ENCODE peak calls at places on chromosomes 13 and 19, in eight cellular contexts. I is NCI-H1694 treated with DMSO at 0.1 percent for 48 hours; G is tibial nerve; B is Right ventricle myocardium superior; R is ELF-1; F is activated T-cell treated with anti-CD3 and anti-CD28 coated beads, Interleukin-2, amount 50 U/mL, for 72 hours; U is pancreas; O is SW 1271. Q is an unnamed sample.

GRCh38 chr19:17303940-17304267 is 679 bp upstream of the ABHD8 start:
- DNase-seq in G (no peak), U (no peak), F (no peak), R (no peak), O (no peak), B (no peak), I (no peak), Q (no peak)

GRCh38 chr13:105485061-105485460 is 1050.4 kb downstream of the EFNB2 start:
- DNase-seq in R (no peak), U (no peak), I (no peak), F (no peak), G (no peak), B (no peak), O (no peak), Q (no peak)

GRCh38 chr13:113787694-113788093 is 28.7 kb downstream of the TMEM255B start:
- DNase-seq in G (no peak), O (no peak), R (no peak), B (no peak), I (no peak), F (no peak), U (no peak), Q (no peak)

GRCh38 chr13:110314516-110315245 is 7.6 kb downstream of the COL4A2 start:
- DNase-seq in I (no peak), B (peak), R (no peak), F (no peak), U (no peak), G (no peak), O (no peak), Q (no peak)

GRCh38 chr19:9498183-9498902 is at the start of gene ZNF560:
- DNase-seq in B (no peak), I (no peak), G (no peak), R (peak), O (no peak), U (no peak), F (peak), Q (no peak)

GRCh38 chr19:55647732-55648656 is at the start of gene CCDC106:
- DNase-seq in U (peak), R (peak), I (peak), G (no peak), F (peak), B (peak), O (peak), Q (no peak)

GRCh38 chr13:109345433-109345941 is 440.9 kb downstream of the IRS2 start:
- DNase-seq in B (no peak), O (no peak), U (no peak), F (no peak), R (no peak), G (no peak), I (no peak), Q (no peak)

GRCh38 chr13:76903544-76904162 is 17.4 kb upstream of the KCTD12 start:
- DNase-seq in I (peak), B (peak), O (peak), R (peak), U (peak), F (peak), G (peak), Q (peak)

GRCh38 chr13:98503175-98504028 is 73.5 kb downstream of the STK24 start:
- DNase-seq in B (no peak), O (no peak), G (no peak), I (no peak), U (no peak), F (no peak), R (no peak), Q (no peak)

GRCh38 chr19:12913011-12913561 is 6.0 kb downstream of the SYCE2 start:
- DNase-seq in O (no peak), F (no peak), R (peak), G (peak), U (peak), B (peak), I (peak), Q (no peak)

GRCh38 chr13:37495046-37495445 is 103.5 kb downstream of the POSTN start:
- DNase-seq in B (no peak), O (no peak), U (no peak), F (no peak), R (peak), G (no peak), I (peak), Q (no peak)

GRCh38 chr19:39356647-39357046 is 14.4 kb downstream of the SAMD4B start:
- DNase-seq in G (no peak), B (no peak), I (no peak), O (no peak), F (no peak), U (no peak), R (no peak), Q (no peak)

GRCh38 chr19:13931582-13932378 is 6.4 kb downstream of the PODNL1 start:
- DNase-seq in U (no peak), O (no peak), B (no peak), G (no peak), I (no peak), F (no peak), R (no peak), Q (no peak)

GRCh38 chr13:99721606-99722384 is 220.5 kb downstream of the TM9SF2 start:
- DNase-seq in B (no peak), F (no peak), U (no peak), R (peak), I (no peak), G (no peak), O (no peak), Q (no peak)

GRCh38 chr19:45428385-45429231 is 4.9 kb upstream of the ERCC1 start:
- DNase-seq in B (peak), I (no peak), G (no peak), U (peak), O (no peak), F (peak), R (peak), Q (no peak)

GRCh38 chr19:46369817-46370216 is 22.9 kb downstream of the PPP5C start:
- DNase-seq in U (no peak), F (no peak), G (no peak), O (no peak), B (no peak), R (no peak), I (no peak), Q (no peak)

GRCh38 chr13:90564566-90564965 is 782.9 kb upstream of the MIR17HG start:
- DNase-seq in F (no peak), I (no peak), O (no peak), B (no peak), R (no peak), U (no peak), G (no peak), Q (no peak)

GRCh38 chr19:39031368-39032163 is 783 bp downstream of the FBXO27 start:
- DNase-seq in F (peak), O (peak), B (peak), I (no peak), G (peak), R (peak), U (peak), Q (peak)

GRCh38 chr19:11244846-11245589 is 5.6 kb downstream of the ANGPTL8 start:
- DNase-seq in F (no peak), U (no peak), R (no peak), I (no peak), B (no peak), G (no peak), O (no peak), Q (no peak)

GRCh38 chr19:34269968-34270621 is 15.7 kb downstream of the GARRE1 start:
- DNase-seq in U (peak), B (peak), F (peak), R (peak), O (no peak), G (no peak), I (no peak), Q (peak)

GRCh38 chr13:51435002-51435578 is 17.7 kb downstream of the INTS6 start:
- DNase-seq in U (no peak), O (no peak), G (no peak), R (no peak), B (no peak), F (no peak), I (peak), Q (no peak)

GRCh38 chr19:2167896-2168618 is 4.3 kb downstream of the DOT1L start:
- DNase-seq in O (no peak), F (no peak), B (peak), I (no peak), G (no peak), R (no peak), U (peak), Q (peak)

GRCh38 chr13:60617863-60618733 is 221.1 kb downstream of the TDRD3 start:
- DNase-seq in B (no peak), I (no peak), F (no peak), U (no peak), G (no peak), O (no peak), R (peak), Q (no peak)

GRCh38 chr19:556611-557382 is 12.9 kb downstream of the GZMM start:
- DNase-seq in O (no peak), R (no peak), F (no peak), B (no peak), G (no peak), U (no peak), I (no peak), Q (no peak)

GRCh38 chr13:99072356-99072755 is 94.5 kb upstream of the DOCK9 start:
- DNase-seq in I (no peak), R (no peak), U (no peak), F (no peak), G (no peak), O (no peak), B (no peak), Q (peak)

GRCh38 chr13:21945195-21945594 is 274.3 kb downstream of the FGF9 start:
- DNase-seq in F (no peak), G (no peak), I (no peak), R (no peak), U (no peak), B (no peak), O (no peak), Q (no peak)

GRCh38 chr13:113152894-113153809 is 5.3 kb upstream of the PROZ start:
- DNase-seq in O (no peak), I (no peak), U (peak), R (peak), F (peak), G (peak), B (peak), Q (no peak)

GRCh38 chr13:82847595-82847994 is 1034.7 kb downstream of the SLITRK1 start:
- DNase-seq in I (no peak), O (no peak), B (no peak), R (no peak), F (no peak), G (no peak), U (no peak), Q (no peak)

GRCh38 chr13:33033361-33033812 is 17.2 kb downstream of the KL start:
- DNase-seq in F (peak), G (no peak), I (no peak), B (no peak), R (peak), O (no peak), U (no peak), Q (no peak)

GRCh38 chr13:111288276-111288675 is 32.2 kb upstream of the TEX29 start:
- DNase-seq in O (no peak), F (no peak), G (no peak), U (no peak), B (no peak), I (no peak), R (no peak), Q (no peak)

GRCh38 chr13:72643339-72643989 is 84.0 kb downstream of the MZT1 start:
- DNase-seq in B (no peak), F (peak), G (peak), O (no peak), R (no peak), I (peak), U (peak), Q (peak)

GRCh38 chr19:16018801-16019551 is 57.3 kb upstream of the TPM4 start:
- DNase-seq in R (no peak), B (no peak), O (no peak), G (no peak), U (no peak), F (no peak), I (no peak), Q (no peak)